ENCODE peak calls at places on chromosome 20, in ten cellular contexts. One of them, this sample, is unnamed.

GRCh38 chr20:41631826-41632225 is 13.6 kb upstream of the CHD6 start:
- DNase-seq in body of pancreas: peak; percentile 41
- DNase-seq in right lobe of liver: no peak
- DNase-seq in lower leg skin: no peak
- DNase-seq in endothelial cell of umbilical vein: no peak
- DNase-seq in transverse colon: no peak
- DNase-seq in tibial nerve: peak; percentile 19
- DNase-seq in uterus: peak; percentile 38
- DNase-seq in prostate gland: no peak
- DNase-seq in Peyer's patch: no peak
- DNase-seq in this sample: no peak

GRCh38 chr20:13141541-13141940 is 79.5 kb upstream of the ISM1 start:
- DNase-seq in body of pancreas: no peak
- DNase-seq in right lobe of liver: no peak
- DNase-seq in lower leg skin: no peak
- DNase-seq in endothelial cell of umbilical vein: no peak
- DNase-seq in transverse colon: no peak
- DNase-seq in tibial nerve: no peak
- DNase-seq in uterus: no peak
- DNase-seq in prostate gland: no peak
- DNase-seq in Peyer's patch: no peak
- DNase-seq in this sample: peak; percentile 74

GRCh38 chr20:33789858-33790182 is 21.3 kb upstream of the CHMP4B start:
- DNase-seq in body of pancreas: no peak
- DNase-seq in right lobe of liver: no peak
- DNase-seq in lower leg skin: no peak
- DNase-seq in endothelial cell of umbilical vein: no peak
- DNase-seq in transverse colon: no peak
- DNase-seq in tibial nerve: no peak
- DNase-seq in uterus: no peak
- DNase-seq in prostate gland: no peak
- DNase-seq in Peyer's patch: no peak
- DNase-seq in this sample: no peak

GRCh38 chr20:41717464-41717863 is 99.3 kb upstream of the CHD6 start:
- DNase-seq in body of pancreas: no peak
- DNase-seq in right lobe of liver: no peak
- DNase-seq in lower leg skin: no peak
- DNase-seq in endothelial cell of umbilical vein: no peak
- DNase-seq in transverse colon: no peak
- DNase-seq in tibial nerve: no peak
- DNase-seq in uterus: no peak
- DNase-seq in prostate gland: no peak
- DNase-seq in Peyer's patch: no peak
- DNase-seq in this sample: peak; percentile 84

GRCh38 chr20:60060593-60060992 is 102.4 kb downstream of the CDH26 start:
- DNase-seq in body of pancreas: no peak
- DNase-seq in right lobe of liver: no peak
- DNase-seq in lower leg skin: peak; percentile 70
- DNase-seq in endothelial cell of umbilical vein: no peak
- DNase-seq in transverse colon: no peak
- DNase-seq in tibial nerve: no peak
- DNase-seq in uterus: no peak
- DNase-seq in prostate gland: no peak
- DNase-seq in Peyer's patch: no peak
- DNase-seq in this sample: no peak

GRCh38 chr20:45872626-45873025 is 8.4 kb upstream of the ZSWIM1 start:
- DNase-seq in body of pancreas: no peak
- DNase-seq in right lobe of liver: no peak
- DNase-seq in lower leg skin: no peak
- DNase-seq in endothelial cell of umbilical vein: no peak
- DNase-seq in transverse colon: no peak
- DNase-seq in tibial nerve: no peak
- DNase-seq in uterus: no peak
- DNase-seq in prostate gland: no peak
- DNase-seq in Peyer's patch: no peak
- DNase-seq in this sample: no peak

GRCh38 chr20:20237093-20237959 is 130.6 kb upstream of the INSM1 start:
- DNase-seq in body of pancreas: peak; percentile 48
- DNase-seq in right lobe of liver: no peak
- DNase-seq in lower leg skin: no peak
- DNase-seq in endothelial cell of umbilical vein: peak; percentile 37
- DNase-seq in transverse colon: peak; percentile 46
- DNase-seq in tibial nerve: peak; percentile 56
- DNase-seq in uterus: no peak
- DNase-seq in prostate gland: peak; percentile 30
- DNase-seq in Peyer's patch: no peak
- DNase-seq in this sample: peak; percentile 64

GRCh38 chr20:49575551-49576060 is 7.7 kb upstream of the PTGIS start:
- DNase-seq in body of pancreas: no peak
- DNase-seq in right lobe of liver: no peak
- DNase-seq in lower leg skin: peak; percentile 83
- DNase-seq in endothelial cell of umbilical vein: no peak
- DNase-seq in transverse colon: no peak
- DNase-seq in tibial nerve: no peak
- DNase-seq in uterus: peak; percentile 50
- DNase-seq in prostate gland: no peak
- DNase-seq in Peyer's patch: no peak
- DNase-seq in this sample: no peak

GRCh38 chr20:42556575-42556974 is 633.1 kb downstream of the PTPRT start:
- DNase-seq in body of pancreas: no peak
- DNase-seq in right lobe of liver: no peak
- DNase-seq in lower leg skin: no peak
- DNase-seq in endothelial cell of umbilical vein: no peak
- DNase-seq in transverse colon: no peak
- DNase-seq in tibial nerve: no peak
- DNase-seq in uterus: no peak
- DNase-seq in prostate gland: no peak
- DNase-seq in Peyer's patch: no peak
- DNase-seq in this sample: no peak

GRCh38 chr20:13492001-13492480 is 146.7 kb downstream of the TASP1 start:
- DNase-seq in body of pancreas: peak; percentile 12
- DNase-seq in right lobe of liver: no peak
- DNase-seq in lower leg skin: no peak
- DNase-seq in endothelial cell of umbilical vein: no peak
- DNase-seq in transverse colon: no peak
- DNase-seq in tibial nerve: peak; percentile 56
- DNase-seq in uterus: peak; percentile 23
- DNase-seq in prostate gland: peak; percentile 25
- DNase-seq in Peyer's patch: no peak
- DNase-seq in this sample: peak; percentile 63

GRCh38 chr20:1840865-1841553 is 54.2 kb upstream of the SIRPA start:
- DNase-seq in body of pancreas: no peak
- DNase-seq in right lobe of liver: no peak
- DNase-seq in lower leg skin: no peak
- DNase-seq in endothelial cell of umbilical vein: no peak
- DNase-seq in transverse colon: no peak
- DNase-seq in tibial nerve: no peak
- DNase-seq in uterus: no peak
- DNase-seq in prostate gland: no peak
- DNase-seq in Peyer's patch: no peak
- DNase-seq in this sample: no peak

GRCh38 chr20:745683-746301 is 22.5 kb downstream of the SLC52A3 start:
- DNase-seq in body of pancreas: no peak
- DNase-seq in right lobe of liver: no peak
- DNase-seq in lower leg skin: no peak
- DNase-seq in endothelial cell of umbilical vein: no peak
- DNase-seq in transverse colon: no peak
- DNase-seq in tibial nerve: no peak
- DNase-seq in uterus: no peak
- DNase-seq in prostate gland: no peak
- DNase-seq in Peyer's patch: no peak
- DNase-seq in this sample: no peak

GRCh38 chr20:2006452-2007381 is 12.9 kb upstream of the PDYN start:
- DNase-seq in body of pancreas: peak; percentile 4
- DNase-seq in right lobe of liver: no peak
- DNase-seq in lower leg skin: no peak
- DNase-seq in endothelial cell of umbilical vein: peak; percentile 30
- DNase-seq in transverse colon: no peak
- DNase-seq in tibial nerve: no peak
- DNase-seq in uterus: no peak
- DNase-seq in prostate gland: no peak
- DNase-seq in Peyer's patch: no peak
- DNase-seq in this sample: no peak

GRCh38 chr20:44606725-44607441 is 24.5 kb downstream of the PKIG start:
- DNase-seq in body of pancreas: no peak
- DNase-seq in right lobe of liver: no peak
- DNase-seq in lower leg skin: peak; percentile 42
- DNase-seq in endothelial cell of umbilical vein: no peak
- DNase-seq in transverse colon: no peak
- DNase-seq in tibial nerve: no peak
- DNase-seq in uterus: no peak
- DNase-seq in prostate gland: no peak
- DNase-seq in Peyer's patch: no peak
- DNase-seq in this sample: no peak

GRCh38 chr20:46715292-46715756 is 5.9 kb downstream of the SLC2A10 start:
- DNase-seq in body of pancreas: peak; percentile 46
- DNase-seq in right lobe of liver: peak; percentile 82
- DNase-seq in lower leg skin: peak; percentile 90
- DNase-seq in endothelial cell of umbilical vein: no peak
- DNase-seq in transverse colon: peak; percentile 49
- DNase-seq in tibial nerve: peak; percentile 70
- DNase-seq in uterus: peak; percentile 57
- DNase-seq in prostate gland: peak; percentile 87
- DNase-seq in Peyer's patch: no peak
- DNase-seq in this sample: peak; percentile 46

GRCh38 chr20:51121901-51122412 is 99.0 kb upstream of the KCNG1 start:
- DNase-seq in body of pancreas: no peak
- DNase-seq in right lobe of liver: no peak
- DNase-seq in lower leg skin: no peak
- DNase-seq in endothelial cell of umbilical vein: no peak
- DNase-seq in transverse colon: no peak
- DNase-seq in tibial nerve: no peak
- DNase-seq in uterus: no peak
- DNase-seq in prostate gland: peak; percentile 33
- DNase-seq in Peyer's patch: no peak
- DNase-seq in this sample: no peak

DNA sequence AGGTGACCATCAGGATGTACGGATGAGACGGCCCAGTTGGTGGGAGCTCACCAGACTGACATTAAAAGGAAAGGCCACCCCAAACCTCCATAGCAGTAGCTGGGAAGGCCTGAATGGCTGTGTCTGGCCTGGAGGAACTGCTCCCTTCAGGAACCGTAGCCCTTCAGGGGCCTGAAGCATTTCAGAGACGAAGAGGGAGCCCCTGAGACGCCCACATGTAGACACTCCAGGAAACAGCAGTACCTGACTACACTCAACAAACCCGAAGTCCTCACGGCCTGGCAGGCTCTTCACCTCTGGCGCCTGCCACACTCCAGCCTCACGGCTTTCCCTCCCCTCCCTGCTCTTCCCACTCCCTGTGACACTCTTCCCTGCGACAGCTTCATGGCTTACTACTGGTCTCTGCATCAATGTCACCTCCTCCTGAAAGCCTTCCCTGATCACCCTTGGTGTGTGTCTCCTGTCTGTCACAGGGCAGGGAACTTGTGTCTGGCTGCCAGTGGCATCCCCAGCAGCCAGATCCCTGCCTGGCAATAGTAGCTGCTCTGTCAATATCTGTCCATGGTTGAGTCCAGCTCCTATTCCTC is 14.6 kb upstream of the STX16 start:
- DNase-seq in body of pancreas: no peak
- DNase-seq in right lobe of liver: no peak
- DNase-seq in lower leg skin: peak; percentile 10
- DNase-seq in endothelial cell of umbilical vein: no peak
- DNase-seq in transverse colon: no peak
- DNase-seq in tibial nerve: no peak
- DNase-seq in uterus: no peak
- DNase-seq in prostate gland: no peak
- DNase-seq in Peyer's patch: no peak
- DNase-seq in this sample: no peak
- TF ChIP-seq POLR2A in body of pancreas: no peak
- TF ChIP-seq POLR2A in right lobe of liver: no peak
- TF ChIP-seq POLR2A in lower leg skin: no peak
- TF ChIP-seq POLR2A in endothelial cell of umbilical vein: no peak
- TF ChIP-seq POLR2A in transverse colon: no peak
- TF ChIP-seq POLR2A in tibial nerve: no peak
- TF ChIP-seq POLR2A in uterus: no peak
- TF ChIP-seq POLR2A in prostate gland: no peak
- TF ChIP-seq POLR2A in Peyer's patch: no peak
- TF ChIP-seq POLR2A in this sample: no peak

GRCh38 chr20:25318471-25319240 is 70.8 kb downstream of the PYGB start:
- DNase-seq in body of pancreas: peak; percentile 58
- DNase-seq in right lobe of liver: no peak
- DNase-seq in lower leg skin: peak; percentile 80
- DNase-seq in endothelial cell of umbilical vein: no peak
- DNase-seq in transverse colon: no peak
- DNase-seq in tibial nerve: no peak
- DNase-seq in uterus: no peak
- DNase-seq in prostate gland: no peak
- DNase-seq in Peyer's patch: no peak
- DNase-seq in this sample: peak; percentile 0
- TF ChIP-seq POLR2A in body of pancreas: no peak
- TF ChIP-seq POLR2A in right lobe of liver: no peak
- TF ChIP-seq POLR2A in lower leg skin: no peak
- TF ChIP-seq POLR2A in endothelial cell of umbilical vein: no peak
- TF ChIP-seq POLR2A in transverse colon: no peak
- TF ChIP-seq POLR2A in tibial nerve: no peak
- TF ChIP-seq POLR2A in uterus: no peak
- TF ChIP-seq POLR2A in prostate gland: no peak
- TF ChIP-seq POLR2A in Peyer's patch: no peak
- TF ChIP-seq POLR2A in this sample: no peak

DNA sequence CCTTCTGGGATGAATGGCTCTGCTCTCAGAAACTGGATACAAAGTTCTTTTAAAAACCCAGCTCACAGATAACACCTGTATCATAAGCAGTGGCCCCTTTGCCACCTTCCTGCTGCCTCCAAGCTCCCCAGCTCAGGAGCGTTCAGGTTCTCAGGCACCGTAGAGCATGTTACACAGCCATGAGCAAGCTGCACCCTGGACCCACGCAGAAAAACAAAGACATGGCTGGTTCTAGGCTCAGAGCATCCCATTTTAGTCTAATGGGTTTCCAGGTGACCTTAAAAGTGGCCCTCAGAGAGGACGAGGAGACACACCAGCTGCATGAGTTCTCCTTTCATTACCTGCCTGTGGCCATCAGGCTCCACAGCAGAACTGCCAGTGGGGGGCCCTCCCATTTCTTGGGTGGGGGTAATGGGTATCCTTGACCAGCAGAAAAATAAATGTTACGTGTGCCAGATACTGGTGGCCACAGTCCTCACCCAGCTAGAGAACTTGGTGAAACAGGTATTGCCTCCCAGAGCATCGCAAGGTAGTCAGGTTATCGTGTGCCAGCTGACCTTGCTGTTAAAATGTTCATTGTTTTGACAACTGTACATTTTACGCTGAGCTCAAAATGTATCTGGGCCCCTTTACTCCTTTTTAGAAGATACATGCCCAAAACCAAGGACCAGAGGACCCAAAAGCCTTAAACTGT is 7.5 kb downstream of the PSMA7 start:
- DNase-seq in body of pancreas: no peak
- DNase-seq in right lobe of liver: no peak
- DNase-seq in lower leg skin: no peak
- DNase-seq in endothelial cell of umbilical vein: no peak
- DNase-seq in transverse colon: no peak
- DNase-seq in tibial nerve: no peak
- DNase-seq in uterus: no peak
- DNase-seq in prostate gland: no peak
- DNase-seq in Peyer's patch: no peak
- DNase-seq in this sample: no peak
- TF ChIP-seq POLR2A in body of pancreas: no peak
- TF ChIP-seq POLR2A in right lobe of liver: no peak
- TF ChIP-seq POLR2A in lower leg skin: no peak
- TF ChIP-seq POLR2A in endothelial cell of umbilical vein: no peak
- TF ChIP-seq POLR2A in transverse colon: no peak
- TF ChIP-seq POLR2A in tibial nerve: no peak
- TF ChIP-seq POLR2A in uterus: no peak
- TF ChIP-seq POLR2A in prostate gland: no peak
- TF ChIP-seq POLR2A in Peyer's patch: no peak
- TF ChIP-seq POLR2A in this sample: no peak

GRCh38 chr20:63068711-63069367 is 62.1 kb upstream of the BHLHE23 start:
- DNase-seq in body of pancreas: no peak
- DNase-seq in right lobe of liver: peak; percentile 30
- DNase-seq in lower leg skin: peak; percentile 70
- DNase-seq in endothelial cell of umbilical vein: no peak
- DNase-seq in transverse colon: no peak
- DNase-seq in tibial nerve: no peak
- DNase-seq in uterus: no peak
- DNase-seq in prostate gland: no peak
- DNase-seq in Peyer's patch: no peak
- DNase-seq in this sample: no peak
- TF ChIP-seq POLR2A in body of pancreas: no peak
- TF ChIP-seq POLR2A in right lobe of liver: no peak
- TF ChIP-seq POLR2A in lower leg skin: no peak
- TF ChIP-seq POLR2A in endothelial cell of umbilical vein: no peak
- TF ChIP-seq POLR2A in transverse colon: no peak
- TF ChIP-seq POLR2A in tibial nerve: no peak
- TF ChIP-seq POLR2A in uterus: no peak
- TF ChIP-seq POLR2A in prostate gland: no peak
- TF ChIP-seq POLR2A in Peyer's patch: no peak
- TF ChIP-seq POLR2A in this sample: no peak